ENCODE peak calls at places on chromosomes 2 and 18, in nine cellular contexts. O is Right ventricle myocardium superior; S is NCI-H1105; N is CD4-positive, alpha-beta memory T cell; K is stimulated activated CD4-positive, alpha-beta T cell treated with anti-CD3 and anti-CD28 coated beads, Interleukin-15, amount 100 ng/mL, for 1 hour; C is activated T-cell treated with anti-CD3 and anti-CD28 coated beads for 4 hours; M is osteocyte; I is OCI-LY7; F is MCF 10A. R is an unnamed sample.

GRCh38 chr18:3044931-3045698 is 32.2 kb upstream of the LPIN2 start:
- DNase-seq in O (peak), S (no peak), N (no peak), K (no peak), C (no peak), M (peak), I (no peak), F (no peak), R (peak)

GRCh38 chr18:54140641-54141040 is 83.8 kb downstream of the MBD2 start:
- DNase-seq in O (no peak), S (no peak), N (no peak), K (no peak), C (no peak), M (no peak), I (no peak), F (no peak), R (no peak)

GRCh38 chr18:79936641-79937040 is 14.8 kb downstream of the SLC66A2 start:
- DNase-seq in O (peak), S (no peak), N (no peak), K (no peak), C (no peak), M (no peak), I (no peak), F (no peak), R (peak)

GRCh38 chr2:43224571-43225092 is 1.8 kb downstream of the ZFP36L2 start:
- DNase-seq in O (peak), S (no peak), N (peak), K (no peak), C (no peak), M (no peak), I (peak), F (no peak), R (peak)

GRCh38 chr2:189465076-189465475 is 23.8 kb downstream of the WDR75 start:
- DNase-seq in O (no peak), S (no peak), N (no peak), K (no peak), C (no peak), M (no peak), I (peak), F (no peak), R (no peak)

GRCh38 chr2:212929116-212929515 is 222.3 kb downstream of the IKZF2 start:
- DNase-seq in O (no peak), S (no peak), N (no peak), K (no peak), C (no peak), M (no peak), I (no peak), F (no peak), R (no peak)

GRCh38 chr18:3652380-3653262 is 202.6 kb downstream of the TGIF1 start:
- DNase-seq in O (no peak), S (no peak), N (no peak), K (no peak), C (peak), M (no peak), I (no peak), F (peak), R (peak)

GRCh38 chr2:151891566-151892194 is 63.5 kb upstream of the ARL5A start:
- DNase-seq in O (no peak), S (no peak), N (no peak), K (no peak), C (no peak), M (no peak), I (no peak), F (no peak), R (peak)

GRCh38 chr18:27276886-27277285 is 91.8 kb upstream of the CHST9 start:
- DNase-seq in O (no peak), S (no peak), N (no peak), K (no peak), C (no peak), M (no peak), I (no peak), F (no peak), R (no peak)

GRCh38 chr2:47888581-47889280 is 17.6 kb downstream of the FBXO11 start:
- DNase-seq in O (no peak), S (no peak), N (peak), K (no peak), C (no peak), M (no peak), I (no peak), F (no peak), R (no peak)

GRCh38 chr2:181178823-181179412 is 198.5 kb downstream of the UBE2E3 start:
- DNase-seq in O (no peak), S (no peak), N (peak), K (no peak), C (peak), M (no peak), I (peak), F (peak), R (peak)

GRCh38 chr2:8103085-8103708 is 578.7 kb upstream of the ID2 start:
- DNase-seq in O (no peak), S (peak), N (no peak), K (no peak), C (no peak), M (no peak), I (no peak), F (no peak), R (no peak)

GRCh38 chr2:47056875-47057731 is 98.0 kb downstream of the STPG4 start:
- DNase-seq in O (peak), S (no peak), N (no peak), K (no peak), C (no peak), M (no peak), I (no peak), F (no peak), R (no peak)

GRCh38 chr2:24117902-24118301 is 5.2 kb downstream of the PFN4 start:
- DNase-seq in O (no peak), S (no peak), N (no peak), K (no peak), C (no peak), M (no peak), I (no peak), F (no peak), R (no peak)

GRCh38 chr2:186884585-186884984 is 35.6 kb upstream of the ZSWIM2 start:
- DNase-seq in O (no peak), S (no peak), N (no peak), K (no peak), C (no peak), M (no peak), I (no peak), F (no peak), R (no peak)

GRCh38 chr2:49000692-49001091 is 153.6 kb downstream of the FSHR start:
- DNase-seq in O (no peak), S (no peak), N (no peak), K (no peak), C (no peak), M (no peak), I (no peak), F (no peak), R (no peak)

GRCh38 chr2:658426-658825 is 18.8 kb downstream of the TMEM18 start:
- DNase-seq in O (no peak), S (no peak), N (no peak), K (no peak), C (no peak), M (no peak), I (no peak), F (no peak), R (peak)

GRCh38 chr2:208134928-208135586 is 5.4 kb upstream of the CRYGC start:
- DNase-seq in O (no peak), S (no peak), N (no peak), K (no peak), C (no peak), M (no peak), I (no peak), F (no peak), R (no peak)

GRCh38 chr2:1830936-1831616 is 86.8 kb upstream of the PXDN start:
- DNase-seq in O (no peak), S (no peak), N (no peak), K (no peak), C (no peak), M (no peak), I (no peak), F (no peak), R (no peak)

GRCh38 chr18:27839141-27839540 is 337.8 kb downstream of the CDH2 start:
- DNase-seq in O (no peak), S (no peak), N (no peak), K (no peak), C (no peak), M (no peak), I (no peak), F (peak), R (no peak)

GRCh38 chr2:236702693-236703092 is 133.1 kb downstream of the ACKR3 start:
- DNase-seq in O (no peak), S (no peak), N (no peak), K (no peak), C (no peak), M (no peak), I (no peak), F (no peak), R (no peak)

GRCh38 chr2:106541333-106541732 is 54.2 kb downstream of the CD8B2 start:
- DNase-seq in O (no peak), S (no peak), N (no peak), K (no peak), C (no peak), M (no peak), I (no peak), F (no peak), R (no peak)

GRCh38 chr18:48186084-48186798 is 222.9 kb downstream of the ZBTB7C start:
- DNase-seq in O (peak), S (peak), N (no peak), K (no peak), C (no peak), M (peak), I (no peak), F (peak), R (no peak)

GRCh38 chr18:9828794-9829712 is 56.7 kb upstream of the TXNDC2 start:
- DNase-seq in O (no peak), S (no peak), N (no peak), K (no peak), C (no peak), M (no peak), I (no peak), F (peak), R (peak)

GRCh38 chr18:30658306-30658705 is 384.2 kb downstream of the DSC3 start:
- DNase-seq in O (no peak), S (no peak), N (no peak), K (no peak), C (no peak), M (no peak), I (no peak), F (peak), R (no peak)

GRCh38 chr2:84443477-84443876 is 15.6 kb downstream of the SUCLG1 start:
- DNase-seq in O (no peak), S (no peak), N (no peak), K (no peak), C (no peak), M (no peak), I (no peak), F (peak), R (no peak)